ENCODE peak calls at places on chromosomes 11 and 22, in five cellular contexts. O is transverse colon, M is psoas muscle, Y is mucosa of descending colon, E is glutamatergic neuron. W is an unnamed sample.

GRCh38 chr11:131468565-131468964 is 98.2 kb downstream of the NTM start:
- DNase-seq in M (no peak), E (no peak), O (no peak), Y (no peak), W (no peak)

GRCh38 chr11:1087961-1088926 is 13.6 kb downstream of the MUC2 start:
- DNase-seq in M (peak; percentile 51), O (peak; percentile 60), Y (peak; percentile 85), E (peak; percentile 10), W (no peak)

GRCh38 chr11:121358775-121359174 is 66.2 kb downstream of the SC5D start:
- DNase-seq in E (no peak), Y (no peak), M (no peak), O (no peak), W (no peak)

GRCh38 chr11:61007971-61008896 is 36.8 kb downstream of the CD6 start:
- DNase-seq in Y (peak; percentile 40), O (no peak), E (peak; percentile 65), M (no peak), W (no peak)

GRCh38 chr22:26822300-26822699 is 164.9 kb downstream of the MIAT start:
- DNase-seq in Y (no peak), M (no peak), O (no peak), E (no peak), W (no peak)

GRCh38 chr11:130945945-130946344 is 29.7 kb upstream of the SNX19 start:
- DNase-seq in Y (peak; percentile 11), E (no peak), O (peak; percentile 10), M (peak; percentile 54), W (no peak)

GRCh38 chr11:304915-305833 is 2.4 kb upstream of the IFITM2 start:
- DNase-seq in O (peak; percentile 75), E (peak; percentile 51), Y (peak; percentile 82), M (peak; percentile 73), W (no peak)

GRCh38 chr22:42338502-42338901 is 68.0 kb upstream of the TCF20 start:
- DNase-seq in Y (peak; percentile 69), M (no peak), O (peak; percentile 65), E (no peak), W (no peak)

GRCh38 chr11:57598831-57599155 is 1.3 kb downstream of the SERPING1 start:
- DNase-seq in E (no peak), O (no peak), Y (no peak), M (no peak), W (no peak)

GRCh38 chr11:126601136-126601535 is 245.7 kb downstream of the ST3GAL4 start:
- DNase-seq in M (no peak), E (no peak), Y (no peak), O (no peak), W (no peak)

GRCh38 chr11:995752-996420 is 40.6 kb downstream of the MUC6 start:
- DNase-seq in Y (no peak), M (no peak), E (peak; percentile 68), O (no peak), W (peak; percentile 32)

GRCh38 chr22:23216331-23217170 is 36.2 kb downstream of the BCR start:
- DNase-seq in M (no peak), Y (no peak), E (no peak), O (no peak), W (no peak)

GRCh38 chr22:29476116-29476515 is 3.9 kb upstream of the NEFH start:
- DNase-seq in O (no peak), M (no peak), Y (no peak), E (no peak), W (no peak)

GRCh38 chr22:25651332-25651731 is 86.9 kb downstream of the GRK3 start:
- DNase-seq in Y (no peak), M (no peak), O (no peak), E (no peak), W (no peak)

GRCh38 chr11:108973402-108974119 is 308.7 kb downstream of the DDX10 start:
- DNase-seq in Y (no peak), E (no peak), O (no peak), M (no peak), W (no peak)

GRCh38 chr11:14480716-14481115 is 18.9 kb downstream of the COPB1 start:
- DNase-seq in Y (no peak), M (no peak), E (no peak), O (no peak), W (no peak)

GRCh38 chr11:75918295-75918694 is 103.3 kb downstream of the UVRAG start:
- DNase-seq in M (no peak), E (no peak), Y (no peak), O (no peak), W (no peak)

GRCh38 chr22:43060213-43060612 is 29.0 kb downstream of the TTLL1 start:
- DNase-seq in Y (peak; percentile 37), M (peak; percentile 58), E (peak; percentile 83), O (peak; percentile 54), W (peak; percentile 60)

GRCh38 chr11:18384157-18384641 is 10.2 kb upstream of the LDHA start:
- DNase-seq in O (peak; percentile 85), Y (peak; percentile 90), M (peak; percentile 74), E (no peak), W (no peak)

GRCh38 chr11:100639140-100639539 is 47.9 kb upstream of the ARHGAP42 start:
- DNase-seq in E (no peak), M (no peak), O (no peak), Y (peak; percentile 14), W (peak; percentile 33)

GRCh38 chr11:99370557-99371200 is 349.9 kb downstream of the CNTN5 start:
- DNase-seq in E (peak; percentile 41), O (no peak), Y (peak; percentile 2), M (peak; percentile 73), W (no peak)

GRCh38 chr11:79198898-79199250 is 242.0 kb downstream of the TENM4 start:
- DNase-seq in M (no peak), E (no peak), Y (no peak), O (no peak), W (no peak)

GRCh38 chr11:91243065-91243464 is 981.6 kb upstream of the FAT3 start:
- DNase-seq in Y (no peak), O (no peak), M (no peak), E (no peak), W (no peak)

GRCh38 chr11:132278801-132279574 is 908.6 kb downstream of the NTM start:
- DNase-seq in M (no peak), Y (peak; percentile 11), E (no peak), O (no peak), W (peak; percentile 12)

GRCh38 chr22:20000246-20001081 is 16.2 kb downstream of the ARVCF start:
- DNase-seq in M (peak; percentile 30), Y (no peak), E (no peak), O (no peak), W (peak; percentile 35)

GRCh38 chr11:125494987-125495725 is 909 bp downstream of the FEZ1 start:
- DNase-seq in M (peak; percentile 59), Y (peak; percentile 9), E (peak; percentile 41), O (no peak), W (peak; percentile 36)

GRCh38 chr22:30221121-30221992 is 25.2 kb downstream of the LIF start:
- DNase-seq in E (no peak), O (peak; percentile 46), M (no peak), Y (no peak), W (no peak)

GRCh38 chr11:86797133-86797532 is 3.2 kb upstream of the PRSS23 start:
- DNase-seq in O (no peak), Y (no peak), M (no peak), E (no peak), W (no peak)

GRCh38 chr11:27390959-27391326 is 27.9 kb upstream of the CCDC34 start:
- DNase-seq in O (no peak), E (no peak), Y (no peak), M (no peak), W (no peak)

GRCh38 chr22:41862530-41863266 is 29.8 kb downstream of the SREBF2 start:
- DNase-seq in E (peak; percentile 57), Y (no peak), M (no peak), O (no peak), W (no peak)

GRCh38 chr11:35932641-35933571 is 11.0 kb upstream of the LDLRAD3 start:
- DNase-seq in Y (no peak), E (no peak), M (no peak), O (no peak), W (no peak)

GRCh38 chr11:119322921-119323531 is 6.1 kb upstream of the MCAM start:
- DNase-seq in E (no peak), M (peak; percentile 34), Y (no peak), O (no peak), W (no peak)

GRCh38 chr11:119319136-119319701 is 2.3 kb upstream of the MCAM start:
- DNase-seq in M (no peak), O (no peak), Y (no peak), E (no peak), W (no peak)

GRCh38 chr11:119319702-119320592 is 3.0 kb upstream of the MCAM start:
- DNase-seq in M (no peak), O (no peak), E (peak; percentile 44), Y (no peak), W (peak; percentile 73)

GRCh38 chr11:119322360-119322739 is 5.4 kb upstream of the MCAM start:
- DNase-seq in E (no peak), O (no peak), M (no peak), Y (no peak), W (no peak)

GRCh38 chr11:119320593-119321524 is 3.9 kb upstream of the MCAM start:
- DNase-seq in E (peak; percentile 66), M (peak; percentile 70), O (peak; percentile 72), Y (no peak), W (peak; percentile 59)
- TF ChIP-seq CTCF in E (no peak), M (no peak), O (no peak), Y (no peak), W (no peak)

GRCh38 chr11:129694538-129694937 is 121.1 kb upstream of the TMEM45B start:
- DNase-seq in Y (peak; percentile 30), O (peak; percentile 26), E (peak; percentile 32), M (no peak), W (no peak)
- TF ChIP-seq CTCF in Y (no peak), O (no peak), E (no peak), M (no peak), W (peak; percentile 12)

DNA sequence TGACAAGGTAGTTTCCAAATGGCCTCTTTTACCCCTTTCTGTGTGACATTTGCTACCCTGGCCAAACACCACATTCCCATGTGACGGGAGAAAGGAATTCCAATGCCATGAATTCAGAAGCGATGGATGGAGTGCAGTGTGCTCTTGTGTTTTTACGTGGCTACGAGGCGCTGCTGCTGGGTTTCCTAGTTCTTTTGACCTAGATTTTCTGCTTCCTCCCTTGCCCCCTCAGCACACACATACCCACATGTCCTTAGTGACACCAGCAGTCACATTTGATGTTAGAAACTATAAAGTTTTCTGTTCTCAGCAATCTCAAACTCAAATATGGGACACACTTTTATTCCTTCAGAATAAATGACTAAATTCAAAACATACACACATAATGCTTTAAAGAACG is 7.8 kb upstream of the TMA7B start:
- DNase-seq in E (no peak), O (no peak), Y (no peak), M (no peak), W (no peak)
- TF ChIP-seq CTCF in E (no peak), O (no peak), Y (no peak), M (no peak), W (no peak)

DNA sequence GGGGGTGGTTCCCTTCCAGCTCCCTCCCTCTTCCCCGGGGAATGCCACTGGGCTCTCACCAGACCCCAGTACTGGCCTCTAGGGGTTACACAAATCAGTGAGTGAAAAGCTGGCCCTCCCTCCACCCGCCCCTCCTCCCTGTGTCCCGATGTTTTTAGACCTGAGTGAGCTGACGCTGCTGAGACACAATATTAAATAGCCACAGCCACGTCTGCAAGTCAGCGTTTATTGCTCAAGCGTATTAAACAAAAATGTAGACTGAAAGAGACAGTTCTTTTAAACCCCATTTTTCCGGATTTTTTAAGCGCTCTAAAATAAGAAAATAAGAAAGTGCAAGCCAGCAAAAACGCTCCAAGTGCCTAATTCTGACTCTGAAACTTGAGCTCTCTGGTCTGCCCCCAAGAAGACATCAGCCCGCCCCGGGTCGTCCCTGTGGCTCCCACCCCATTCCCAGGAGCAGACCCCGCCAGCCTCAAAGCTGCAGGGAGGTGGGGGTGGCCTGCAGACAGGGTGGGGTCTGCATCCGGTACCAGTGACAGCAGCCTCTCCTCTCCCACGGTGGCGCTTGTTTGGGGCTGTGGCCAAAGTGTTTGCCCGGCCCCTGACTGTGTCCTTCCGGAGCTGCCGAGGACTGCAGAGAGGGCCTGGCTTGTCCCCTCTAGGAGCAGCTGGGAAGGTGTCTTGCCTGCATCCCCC is 1.2 kb upstream of the TTLL8 start:
- DNase-seq in E (peak; percentile 52), M (no peak), Y (no peak), O (no peak), W (peak; percentile 41)
- TF ChIP-seq CTCF in E (peak; percentile 31), M (no peak), Y (no peak), O (no peak), W (peak; percentile 54)

W was measured in neural crest cell.